ENCODE peak calls at places on chromosome 9, in eight cellular contexts. N is HT1080, S is astrocyte of the spinal cord, L is prostate gland, Y is GM13977, D is type B pancreatic cell, E is GM19239, C is NAMALWA. J is an unnamed sample.

GRCh38 chr9:113536483-113537226 is 73.1 kb downstream of the RGS3 start:
- DNase-seq in N (no peak), S (no peak), L (no peak), Y (no peak), D (no peak), E (no peak), C (no peak), J (no peak)

GRCh38 chr9:138068601-138069035 is 191.0 kb downstream of the CACNA1B start:
- DNase-seq in N (no peak), S (no peak), L (no peak), Y (no peak), D (peak; percentile 65), E (no peak), C (no peak), J (no peak)

GRCh38 chr9:123359546-123359945 is 3.5 kb downstream of the CRB2 start:
- DNase-seq in N (no peak), S (no peak), L (no peak), Y (no peak), D (no peak), E (no peak), C (no peak), J (no peak)

GRCh38 chr9:91817493-91818225 is 132.4 kb downstream of the ROR2 start:
- DNase-seq in N (no peak), S (peak; percentile 73), L (peak; percentile 32), Y (no peak), D (no peak), E (no peak), C (no peak), J (no peak)

GRCh38 chr9:116223926-116224325 is 70.3 kb downstream of the PAPPA start:
- DNase-seq in N (no peak), S (peak; percentile 38), L (no peak), Y (no peak), D (no peak), E (no peak), C (no peak), J (no peak)

GRCh38 chr9:70160672-70161413 is 97.9 kb upstream of the SMC5 start:
- DNase-seq in N (no peak), S (no peak), L (no peak), Y (no peak), D (no peak), E (no peak), C (no peak), J (no peak)

GRCh38 chr9:8389531-8389930 is 590.0 kb upstream of the DMAC1 start:
- DNase-seq in N (no peak), S (peak; percentile 12), L (no peak), Y (no peak), D (no peak), E (no peak), C (no peak), J (no peak)

GRCh38 chr9:120711354-120711753 is 2.9 kb downstream of the MEGF9 start:
- DNase-seq in N (no peak), S (no peak), L (no peak), Y (no peak), D (no peak), E (no peak), C (peak; percentile 14), J (no peak)

GRCh38 chr9:6703898-6704639 is 53.7 kb upstream of the KDM4C start:
- DNase-seq in N (no peak), S (peak; percentile 81), L (peak; percentile 62), Y (peak; percentile 93), D (peak; percentile 75), E (peak; percentile 76), C (peak; percentile 89), J (no peak)

GRCh38 chr9:107484117-107484723 is 5.3 kb downstream of the KLF4 start:
- DNase-seq in N (peak; percentile 70), S (peak; percentile 81), L (peak; percentile 62), Y (peak; percentile 67), D (no peak), E (no peak), C (peak; percentile 58), J (peak; percentile 16)

GRCh38 chr9:135997070-135998012 is 36.2 kb upstream of the UBAC1 start:
- DNase-seq in N (no peak), S (no peak), L (no peak), Y (no peak), D (no peak), E (no peak), C (no peak), J (no peak)

GRCh38 chr9:4750021-4750673 is 9.1 kb upstream of the AK3 start:
- DNase-seq in N (peak; percentile 42), S (peak; percentile 62), L (no peak), Y (peak; percentile 40), D (no peak), E (no peak), C (peak; percentile 73), J (no peak)

GRCh38 chr9:124190761-124191160 is 67.0 kb upstream of the NEK6 start:
- DNase-seq in N (no peak), S (no peak), L (no peak), Y (no peak), D (peak; percentile 47), E (no peak), C (no peak), J (no peak)

GRCh38 chr9:94920439-94920951 is 194.0 kb downstream of the AOPEP start:
- DNase-seq in N (peak; percentile 23), S (no peak), L (no peak), Y (no peak), D (no peak), E (no peak), C (no peak), J (no peak)

GRCh38 chr9:77457916-77458592 is 190.1 kb downstream of the GNA14 start:
- DNase-seq in N (peak; percentile 47), S (peak; percentile 72), L (peak; percentile 44), Y (peak; percentile 76), D (no peak), E (peak; percentile 40), C (peak; percentile 83), J (peak; percentile 36)

GRCh38 chr9:7467186-7467585 is 332.4 kb downstream of the DMAC1 start:
- DNase-seq in N (no peak), S (no peak), L (no peak), Y (no peak), D (no peak), E (no peak), C (no peak), J (no peak)